ENCODE peak calls at places on chromosomes 4 and X, in eight cellular contexts. One of them, this sample, is unnamed.

GRCh38 chr4:17554568-17554967 is 22.4 kb upstream of the LAP3 start:
- DNase-seq in ovary: no peak
- DNase-seq in mesendoderm: no peak
- DNase-seq in psoas muscle: no peak
- DNase-seq in CD8-positive, alpha-beta T cell: no peak
- DNase-seq in lung: no peak
- DNase-seq in IMR-90: no peak
- DNase-seq in stomach: no peak
- DNase-seq in this sample: no peak

GRCh38 chrX:102985182-102985581 is 48.1 kb downstream of the RAB40AL start:
- DNase-seq in ovary: no peak
- DNase-seq in mesendoderm: no peak
- DNase-seq in psoas muscle: no peak
- DNase-seq in CD8-positive, alpha-beta T cell: no peak
- DNase-seq in lung: no peak
- DNase-seq in IMR-90: no peak
- DNase-seq in stomach: no peak
- DNase-seq in this sample: no peak

GRCh38 chr4:2335729-2336101 is 73.8 kb upstream of the MXD4 start:
- DNase-seq in ovary: no peak
- DNase-seq in mesendoderm: no peak
- DNase-seq in psoas muscle: no peak
- DNase-seq in CD8-positive, alpha-beta T cell: no peak
- DNase-seq in lung: peak; percentile 27
- DNase-seq in IMR-90: no peak
- DNase-seq in stomach: no peak
- DNase-seq in this sample: no peak

GRCh38 chr4:45004847-45005565 is 278.6 kb upstream of the GNPDA2 start:
- DNase-seq in ovary: no peak
- DNase-seq in mesendoderm: no peak
- DNase-seq in psoas muscle: no peak
- DNase-seq in CD8-positive, alpha-beta T cell: no peak
- DNase-seq in lung: no peak
- DNase-seq in IMR-90: no peak
- DNase-seq in stomach: no peak
- DNase-seq in this sample: no peak

GRCh38 chr4:15003441-15003890 is 1.2 kb downstream of the CPEB2 start:
- DNase-seq in ovary: peak; percentile 79
- DNase-seq in mesendoderm: peak; percentile 63
- DNase-seq in psoas muscle: peak; percentile 69
- DNase-seq in CD8-positive, alpha-beta T cell: peak; percentile 65
- DNase-seq in lung: peak; percentile 59
- DNase-seq in IMR-90: peak; percentile 19
- DNase-seq in stomach: peak; percentile 63
- DNase-seq in this sample: peak; percentile 28

GRCh38 chrX:16946971-16947562 is 609 bp downstream of the REPS2 start:
- DNase-seq in ovary: peak; percentile 47
- DNase-seq in mesendoderm: no peak
- DNase-seq in psoas muscle: peak; percentile 14
- DNase-seq in CD8-positive, alpha-beta T cell: peak; percentile 4
- DNase-seq in lung: peak; percentile 36
- DNase-seq in IMR-90: no peak
- DNase-seq in stomach: peak; percentile 41
- DNase-seq in this sample: no peak

GRCh38 chr4:126799471-126799870 is 833.3 kb upstream of the INTU start:
- DNase-seq in ovary: no peak
- DNase-seq in mesendoderm: no peak
- DNase-seq in psoas muscle: no peak
- DNase-seq in CD8-positive, alpha-beta T cell: no peak
- DNase-seq in lung: no peak
- DNase-seq in IMR-90: peak; percentile 13
- DNase-seq in stomach: no peak
- DNase-seq in this sample: no peak

GRCh38 chrX:110228453-110228852 is 89.4 kb downstream of the AMMECR1 start:
- DNase-seq in ovary: no peak
- DNase-seq in mesendoderm: no peak
- DNase-seq in psoas muscle: no peak
- DNase-seq in CD8-positive, alpha-beta T cell: no peak
- DNase-seq in lung: no peak
- DNase-seq in IMR-90: no peak
- DNase-seq in stomach: no peak
- DNase-seq in this sample: no peak

GRCh38 chrX:134688181-134688580 is 29.9 kb upstream of the PLAC1 start:
- DNase-seq in ovary: no peak
- DNase-seq in mesendoderm: no peak
- DNase-seq in psoas muscle: no peak
- DNase-seq in CD8-positive, alpha-beta T cell: no peak
- DNase-seq in lung: no peak
- DNase-seq in IMR-90: no peak
- DNase-seq in stomach: no peak
- DNase-seq in this sample: no peak

GRCh38 chr4:127055349-127055748 is 577.4 kb upstream of the INTU start:
- DNase-seq in ovary: no peak
- DNase-seq in mesendoderm: no peak
- DNase-seq in psoas muscle: no peak
- DNase-seq in CD8-positive, alpha-beta T cell: no peak
- DNase-seq in lung: no peak
- DNase-seq in IMR-90: peak; percentile 70
- DNase-seq in stomach: no peak
- DNase-seq in this sample: no peak

GRCh38 chr4:82491251-82491960 is 61.0 kb downstream of the ENOPH1 start:
- DNase-seq in ovary: no peak
- DNase-seq in mesendoderm: no peak
- DNase-seq in psoas muscle: no peak
- DNase-seq in CD8-positive, alpha-beta T cell: no peak
- DNase-seq in lung: no peak
- DNase-seq in IMR-90: no peak
- DNase-seq in stomach: peak; percentile 47
- DNase-seq in this sample: no peak

GRCh38 chr4:176123710-176124407 is 58.2 kb downstream of the WDR17 start:
- DNase-seq in ovary: no peak
- DNase-seq in mesendoderm: peak; percentile 75
- DNase-seq in psoas muscle: no peak
- DNase-seq in CD8-positive, alpha-beta T cell: no peak
- DNase-seq in lung: no peak
- DNase-seq in IMR-90: no peak
- DNase-seq in stomach: peak; percentile 26
- DNase-seq in this sample: peak; percentile 40

GRCh38 chr4:5955856-5956255 is 62.4 kb downstream of the C4orf50 start:
- DNase-seq in ovary: no peak
- DNase-seq in mesendoderm: no peak
- DNase-seq in psoas muscle: no peak
- DNase-seq in CD8-positive, alpha-beta T cell: no peak
- DNase-seq in lung: no peak
- DNase-seq in IMR-90: no peak
- DNase-seq in stomach: no peak
- DNase-seq in this sample: no peak

GRCh38 chr4:65656008-65656407 is 14.3 kb downstream of the EPHA5 start:
- DNase-seq in ovary: no peak
- DNase-seq in mesendoderm: no peak
- DNase-seq in psoas muscle: no peak
- DNase-seq in CD8-positive, alpha-beta T cell: no peak
- DNase-seq in lung: no peak
- DNase-seq in IMR-90: no peak
- DNase-seq in stomach: no peak
- DNase-seq in this sample: no peak

GRCh38 chrX:129876734-129877395 is 29.1 kb upstream of the UTP14A start:
- DNase-seq in ovary: no peak
- DNase-seq in mesendoderm: peak; percentile 71
- DNase-seq in psoas muscle: no peak
- DNase-seq in CD8-positive, alpha-beta T cell: no peak
- DNase-seq in lung: peak; percentile 29
- DNase-seq in IMR-90: peak; percentile 29
- DNase-seq in stomach: no peak
- DNase-seq in this sample: peak; percentile 19

GRCh38 chrX:134137353-134137752 is 99.6 kb upstream of the CCDC160 start:
- DNase-seq in ovary: no peak
- DNase-seq in mesendoderm: no peak
- DNase-seq in psoas muscle: no peak
- DNase-seq in CD8-positive, alpha-beta T cell: no peak
- DNase-seq in lung: no peak
- DNase-seq in IMR-90: no peak
- DNase-seq in stomach: no peak
- DNase-seq in this sample: no peak

GRCh38 chr4:8840816-8841455 is 30.7 kb downstream of the HMX1 start:
- DNase-seq in ovary: peak; percentile 12
- DNase-seq in mesendoderm: no peak
- DNase-seq in psoas muscle: no peak
- DNase-seq in CD8-positive, alpha-beta T cell: peak; percentile 1
- DNase-seq in lung: no peak
- DNase-seq in IMR-90: no peak
- DNase-seq in stomach: no peak
- DNase-seq in this sample: peak; percentile 19

GRCh38 chrX:101229155-101229554 is 9.6 kb downstream of the DRP2 start:
- DNase-seq in ovary: no peak
- DNase-seq in mesendoderm: no peak
- DNase-seq in psoas muscle: no peak
- DNase-seq in CD8-positive, alpha-beta T cell: no peak
- DNase-seq in lung: no peak
- DNase-seq in IMR-90: peak; percentile 82
- DNase-seq in stomach: no peak
- DNase-seq in this sample: no peak

GRCh38 chr4:145619639-145619996 is 433 bp downstream of the MMAA start:
- DNase-seq in ovary: peak; percentile 47
- DNase-seq in mesendoderm: no peak
- DNase-seq in psoas muscle: peak; percentile 26
- DNase-seq in CD8-positive, alpha-beta T cell: no peak
- DNase-seq in lung: peak; percentile 59
- DNase-seq in IMR-90: peak; percentile 57
- DNase-seq in stomach: peak; percentile 77
- DNase-seq in this sample: peak; percentile 72

GRCh38 chr4:86960557-86960959 is 25.7 kb downstream of the AFF1 start:
- DNase-seq in ovary: no peak
- DNase-seq in mesendoderm: peak; percentile 63
- DNase-seq in psoas muscle: no peak
- DNase-seq in CD8-positive, alpha-beta T cell: no peak
- DNase-seq in lung: no peak
- DNase-seq in IMR-90: peak; percentile 46
- DNase-seq in stomach: no peak
- DNase-seq in this sample: no peak

GRCh38 chr4:86959588-86960500 is 25.0 kb downstream of the AFF1 start:
- DNase-seq in ovary: no peak
- DNase-seq in mesendoderm: peak; percentile 91
- DNase-seq in psoas muscle: no peak
- DNase-seq in CD8-positive, alpha-beta T cell: no peak
- DNase-seq in lung: no peak
- DNase-seq in IMR-90: no peak
- DNase-seq in stomach: no peak
- DNase-seq in this sample: no peak

GRCh38 chr4:86961103-86961502 is 26.3 kb downstream of the AFF1 start:
- DNase-seq in ovary: no peak
- DNase-seq in mesendoderm: no peak
- DNase-seq in psoas muscle: no peak
- DNase-seq in CD8-positive, alpha-beta T cell: no peak
- DNase-seq in lung: no peak
- DNase-seq in IMR-90: no peak
- DNase-seq in stomach: no peak
- DNase-seq in this sample: no peak

GRCh38 chr4:86963697-86964096 is 28.9 kb downstream of the AFF1 start:
- DNase-seq in ovary: no peak
- DNase-seq in mesendoderm: no peak
- DNase-seq in psoas muscle: no peak
- DNase-seq in CD8-positive, alpha-beta T cell: no peak
- DNase-seq in lung: no peak
- DNase-seq in IMR-90: peak; percentile 59
- DNase-seq in stomach: no peak
- DNase-seq in this sample: no peak

GRCh38 chr4:86961605-86962295 is 26.9 kb downstream of the AFF1 start:
- DNase-seq in ovary: no peak
- DNase-seq in mesendoderm: no peak
- DNase-seq in psoas muscle: no peak
- DNase-seq in CD8-positive, alpha-beta T cell: no peak
- DNase-seq in lung: no peak
- DNase-seq in IMR-90: peak; percentile 67
- DNase-seq in stomach: no peak
- DNase-seq in this sample: no peak
- H3K4me1 ChIP-seq in ovary: peaks cover 11% of the 10 kb centered on the region
- H3K4me1 ChIP-seq in mesendoderm: peaks cover 27% of the 10 kb centered on the region
- H3K4me1 ChIP-seq in psoas muscle: peaks cover 35% of the 10 kb centered on the region
- H3K4me1 ChIP-seq in CD8-positive, alpha-beta T cell: peaks cover 11% of the 10 kb centered on the region
- H3K4me1 ChIP-seq in lung: peaks cover 7% of the 10 kb centered on the region
- H3K4me1 ChIP-seq in IMR-90: peaks cover 22% of the 10 kb centered on the region
- H3K4me1 ChIP-seq in stomach: peaks cover 35% of the 10 kb centered on the region
- H3K4me1 ChIP-seq in this sample: peaks cover 28% of the 10 kb centered on the region

DNA sequence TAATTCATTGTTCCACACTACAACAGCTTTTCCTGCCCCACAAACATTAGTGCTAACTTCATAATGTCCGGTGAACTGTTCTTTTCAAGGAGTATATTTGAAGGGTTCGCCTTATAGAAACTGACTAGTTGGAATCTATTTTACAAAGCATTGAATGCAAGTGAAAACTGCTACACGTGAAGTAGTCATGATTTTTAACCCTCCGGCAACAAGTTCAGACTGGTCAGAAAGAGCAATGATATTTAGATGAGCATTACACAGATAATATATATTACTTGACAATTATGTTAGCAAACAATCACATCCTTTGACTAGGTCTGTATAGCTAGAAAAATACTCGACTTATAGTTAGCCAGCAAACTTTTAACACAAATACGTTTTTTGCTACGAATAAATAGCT is 1.7 kb upstream of the SLAIN2 start:
- DNase-seq in ovary: no peak
- DNase-seq in mesendoderm: no peak
- DNase-seq in psoas muscle: no peak
- DNase-seq in CD8-positive, alpha-beta T cell: no peak
- DNase-seq in lung: no peak
- DNase-seq in IMR-90: no peak
- DNase-seq in stomach: no peak
- DNase-seq in this sample: no peak
- H3K4me3 ChIP-seq in ovary: no peak overlapping the region
- H3K4me3 ChIP-seq in mesendoderm: no peak overlapping the region
- H3K4me3 ChIP-seq in psoas muscle: no peak overlapping the region
- H3K4me3 ChIP-seq in CD8-positive, alpha-beta T cell: no peak overlapping the region
- H3K4me3 ChIP-seq in lung: no peak overlapping the region
- H3K4me3 ChIP-seq in IMR-90: no peak overlapping the region
- H3K4me3 ChIP-seq in stomach: no peak overlapping the region
- H3K4me3 ChIP-seq in this sample: peak overlapping the region; percentile 50

GRCh38 chr4:140096921-140097320 is 57.1 kb downstream of the MAML3 start:
- DNase-seq in ovary: no peak
- DNase-seq in mesendoderm: no peak
- DNase-seq in psoas muscle: no peak
- DNase-seq in CD8-positive, alpha-beta T cell: no peak
- DNase-seq in lung: no peak
- DNase-seq in IMR-90: peak; percentile 44
- DNase-seq in stomach: no peak
- DNase-seq in this sample: no peak
- H3K4me1 ChIP-seq in ovary: peaks cover 16% of the 10 kb centered on the region
- H3K4me1 ChIP-seq in mesendoderm: peaks cover 43% of the 10 kb centered on the region
- H3K4me1 ChIP-seq in psoas muscle: peaks cover 58% of the 10 kb centered on the region
- H3K4me1 ChIP-seq in CD8-positive, alpha-beta T cell: peaks cover 55% of the 10 kb centered on the region
- H3K4me1 ChIP-seq in lung: peaks cover 30% of the 10 kb centered on the region
- H3K4me1 ChIP-seq in IMR-90: peaks cover 46% of the 10 kb centered on the region
- H3K4me1 ChIP-seq in stomach: peaks cover 56% of the 10 kb centered on the region
- H3K4me1 ChIP-seq in this sample: peaks cover 32% of the 10 kb centered on the region

DNA sequence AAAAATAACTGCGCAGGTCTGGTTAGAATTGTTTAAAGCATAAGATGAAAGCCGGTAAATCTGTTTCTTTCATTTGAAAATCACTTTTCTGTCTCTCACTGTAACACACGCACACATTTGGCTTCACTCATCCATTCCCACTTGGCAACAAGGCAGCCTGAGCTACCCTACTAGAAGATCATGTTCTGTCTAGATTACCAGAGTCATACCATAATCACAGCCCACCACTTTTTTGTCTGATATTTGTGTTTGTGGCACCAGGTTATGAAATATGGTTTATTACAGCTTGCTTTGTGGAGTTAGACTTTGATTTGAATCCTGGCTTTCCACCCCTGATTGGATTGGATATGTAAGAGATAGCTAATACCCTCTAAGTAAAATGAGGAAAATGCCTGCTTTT is 2.2 kb downstream of the USO1 start:
- DNase-seq in ovary: no peak
- DNase-seq in mesendoderm: no peak
- DNase-seq in psoas muscle: no peak
- DNase-seq in CD8-positive, alpha-beta T cell: no peak
- DNase-seq in lung: no peak
- DNase-seq in IMR-90: peak; percentile 18
- DNase-seq in stomach: no peak
- DNase-seq in this sample: no peak
- H3K4me3 ChIP-seq in ovary: no peak overlapping the region
- H3K4me3 ChIP-seq in mesendoderm: no peak overlapping the region
- H3K4me3 ChIP-seq in psoas muscle: peak overlapping the region; percentile 92
- H3K4me3 ChIP-seq in CD8-positive, alpha-beta T cell: no peak overlapping the region
- H3K4me3 ChIP-seq in lung: no peak overlapping the region
- H3K4me3 ChIP-seq in IMR-90: peak overlapping the region; percentile 22
- H3K4me3 ChIP-seq in stomach: peak overlapping the region; percentile 87
- H3K4me3 ChIP-seq in this sample: no peak overlapping the region